ENCODE peak calls at places on chromosomes 13 and 19, in six cellular contexts. D is neuronal stem cell, A is IMR-90, X is mesendoderm, Q is H1, F is mesenchymal stem cell. O is an unnamed sample.

GRCh38 chr19:21585491-21585890 is 80.1 kb downstream of the ZNF429 start:
- DNase-seq in D (no peak), A (no peak), F (no peak), Q (no peak), X (no peak), O (no peak)

GRCh38 chr13:82800391-82800790 is 1081.9 kb downstream of the SLITRK1 start:
- DNase-seq in A (no peak), Q (no peak), X (no peak), D (no peak), F (no peak), O (no peak)

GRCh38 chr19:46416077-46416709 is 2.8 kb upstream of the CCDC8 start:
- DNase-seq in X (peak), A (peak), Q (no peak), D (peak), F (peak), O (peak)

GRCh38 chr13:110702591-110703526 is 3.1 kb downstream of the CARS2 start:
- DNase-seq in D (no peak), A (peak), X (no peak), F (peak), Q (no peak), O (no peak)

GRCh38 chr19:16671652-16672274 is 10.8 kb downstream of the TMEM38A start:
- DNase-seq in X (no peak), Q (no peak), F (no peak), D (no peak), A (no peak), O (no peak)

GRCh38 chr19:6233827-6234511 is 45.8 kb downstream of the MLLT1 start:
- DNase-seq in D (no peak), Q (no peak), X (no peak), A (no peak), F (no peak), O (no peak)

GRCh38 chr13:50012396-50013169 is 2.7 kb upstream of the KCNRG start:
- DNase-seq in A (peak), F (no peak), X (no peak), D (no peak), Q (no peak), O (no peak)

GRCh38 chr19:45558399-45558878 is 26.2 kb downstream of the OPA3 start:
- DNase-seq in A (peak), F (peak), D (peak), Q (no peak), X (peak), O (peak)

GRCh38 chr13:99953138-99953755 is 18.3 kb downstream of the ZIC5 start:
- DNase-seq in A (no peak), F (no peak), X (no peak), D (no peak), Q (no peak), O (no peak)

GRCh38 chr19:18239303-18239702 is 13.1 kb upstream of the PDE4C start:
- DNase-seq in D (no peak), F (no peak), A (no peak), X (peak), Q (no peak), O (peak)

GRCh38 chr13:30900952-30901749 is 4.9 kb upstream of the MEDAG start:
- DNase-seq in Q (no peak), X (no peak), F (no peak), D (no peak), A (no peak), O (no peak)

GRCh38 chr19:16626796-16627193 is 1.2 kb downstream of the MED26 start:
- DNase-seq in X (no peak), D (no peak), F (no peak), A (no peak), Q (no peak), O (no peak)

GRCh38 chr13:45695198-45695730 is 6.9 kb upstream of the CBY2 start:
- DNase-seq in F (no peak), X (no peak), Q (no peak), A (no peak), D (no peak), O (no peak)

GRCh38 chr13:104648291-104648690 is 1582.1 kb upstream of the SLC10A2 start:
- DNase-seq in D (no peak), A (no peak), Q (no peak), F (no peak), X (no peak), O (no peak)

GRCh38 chr13:43006893-43007631 is 15.0 kb upstream of the EPSTI1 start:
- DNase-seq in F (peak), A (peak), Q (no peak), D (no peak), X (peak), O (no peak)

GRCh38 chr19:10881403-10882107 is 10.2 kb downstream of the CARM1 start:
- DNase-seq in D (peak), F (no peak), X (peak), Q (no peak), A (no peak), O (peak)

GRCh38 chr13:109803822-109804221 is 17.4 kb upstream of the IRS2 start:
- DNase-seq in Q (no peak), A (no peak), D (no peak), X (no peak), F (no peak), O (no peak)

GRCh38 chr19:2618611-2619010 is 83.9 kb downstream of the GNG7 start:
- DNase-seq in F (no peak), D (no peak), Q (no peak), X (no peak), A (peak), O (no peak)

GRCh38 chr13:111139874-111140561 is 24.9 kb downstream of the ARHGEF7 start:
- DNase-seq in X (no peak), D (no peak), Q (no peak), F (no peak), A (no peak), O (no peak)

GRCh38 chr19:35446194-35446593 is 1.9 kb upstream of the FFAR2 start:
- DNase-seq in F (no peak), A (no peak), Q (no peak), X (no peak), D (no peak), O (no peak)

DNA sequence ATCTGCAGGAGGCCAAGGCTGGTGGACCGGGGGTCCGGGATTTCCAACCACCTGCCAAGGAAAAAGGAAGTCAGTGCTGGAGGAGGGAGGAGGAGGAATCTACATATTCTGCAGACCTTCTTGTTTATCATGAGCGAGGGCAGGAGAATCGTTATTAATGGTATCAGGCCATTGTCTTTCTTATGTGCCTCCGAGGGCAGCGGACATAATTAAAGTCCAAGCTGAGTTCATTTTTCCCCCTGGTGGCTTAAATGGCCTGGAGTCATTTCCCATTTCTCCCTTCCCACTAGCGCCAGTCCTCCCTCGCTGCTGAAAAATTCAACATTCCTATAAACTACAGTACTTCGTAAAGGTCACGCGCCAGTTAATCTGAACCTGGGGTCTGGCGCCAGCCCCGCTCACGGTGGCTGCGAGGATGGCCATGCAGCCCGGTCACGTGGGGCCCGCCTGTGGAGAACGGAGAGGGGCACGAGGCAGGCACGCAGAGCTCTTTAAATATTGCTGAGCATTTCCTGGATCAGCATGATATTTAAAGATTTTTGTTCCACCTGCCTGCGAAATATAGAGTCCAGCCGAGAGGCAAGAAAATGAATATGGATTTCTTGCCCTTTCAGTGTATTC is 85.2 kb upstream of the PCDH8 start:
- DNase-seq in F (no peak), A (no peak), D (no peak), Q (no peak), X (no peak), O (no peak)
- H2BK15ac ChIP-seq in F (no peak), A (no peak), D (no peak), Q (no peak), X (no peak), O (no peak)

DNA sequence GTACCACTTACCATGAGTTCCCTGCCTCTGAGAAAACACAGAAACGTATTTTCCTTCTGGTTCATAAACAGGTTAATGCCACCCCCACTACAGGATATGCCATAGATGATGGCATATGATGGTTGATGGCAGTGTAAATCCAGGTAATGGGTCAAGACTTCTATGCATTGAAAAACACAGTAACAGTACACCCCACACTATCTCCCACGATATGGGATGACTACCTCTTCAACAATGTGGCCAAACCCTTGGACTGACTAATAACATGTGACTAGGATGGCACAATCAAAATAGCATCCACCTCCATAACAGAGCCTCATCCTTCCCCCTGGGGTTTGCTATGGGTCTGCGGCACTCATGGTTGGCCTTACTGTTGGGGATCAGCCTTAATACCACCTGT is 22.0 kb downstream of the ZNF235 start:
- DNase-seq in D (no peak), X (no peak), F (no peak), A (peak), Q (no peak), O (no peak)
- H2BK15ac ChIP-seq in D (no peak), X (no peak), F (no peak), A (no peak), Q (no peak), O (no peak)

GRCh38 chr19:29663861-29664752 is 1.2 kb upstream of the PLEKHF1 start:
- DNase-seq in Q (no peak), X (peak), D (no peak), F (peak), A (peak), O (no peak)
- H2BK15ac ChIP-seq in Q (peak), X (no peak), D (peak), F (peak), A (peak), O (no peak)

GRCh38 chr13:70170689-70171088 is 62.4 kb upstream of the KLHL1 start:
- DNase-seq in F (no peak), A (no peak), X (no peak), Q (no peak), D (no peak), O (no peak)
- H2BK15ac ChIP-seq in F (no peak), A (no peak), X (no peak), Q (no peak), D (no peak), O (no peak)

GRCh38 chr19:38004505-38005223 is 97.7 kb downstream of the SIPA1L3 start:
- DNase-seq in D (peak), F (peak), A (peak), X (peak), Q (no peak), O (peak)

GRCh38 chr19:38003427-38004099 is 96.6 kb downstream of the SIPA1L3 start:
- DNase-seq in D (peak), A (peak), F (peak), Q (no peak), X (peak), O (peak)

GRCh38 chr19:38005224-38005614 is 98.2 kb downstream of the SIPA1L3 start:
- DNase-seq in D (no peak), A (no peak), Q (no peak), X (no peak), F (no peak), O (no peak)

GRCh38 chr19:38004100-38004504 is 97.1 kb downstream of the SIPA1L3 start:
- DNase-seq in X (no peak), Q (no peak), F (no peak), D (no peak), A (no peak), O (no peak)

GRCh38 chr19:38006361-38007045 is 99.5 kb downstream of the SIPA1L3 start:
- DNase-seq in F (no peak), A (no peak), D (no peak), X (no peak), Q (no peak), O (no peak)
- H2BK15ac ChIP-seq in F (no peak), A (peak), D (no peak), X (no peak), Q (peak), O (no peak)